ENCODE peak calls at places on chromosomes 4 and X, in nine cellular contexts. P is germinal center; U is iris pigment epithelial cell; N is transverse colon; S is neural crest cell; B is activated CD8-positive, alpha-beta memory T cell treated with anti-CD3 and anti-CD28 coated beads for 1 hour; O is fibroblast of lung; D is hepatic stellate cell; Q is ecto neural progenitor cell. Y is an unnamed sample.

GRCh38 chr4:7515390-7515902 is 80.7 kb upstream of the PSAPL1 start:
- DNase-seq in P (no peak), U (peak), N (no peak), S (no peak), B (no peak), O (peak), D (no peak), Q (no peak), Y (no peak)

GRCh38 chr4:2402053-2402452 is 16.4 kb downstream of the ZFYVE28 start:
- DNase-seq in P (no peak), U (no peak), N (peak), S (peak), B (no peak), O (no peak), D (peak), Q (peak), Y (no peak)

GRCh38 chr4:37685726-37686372 is 327 bp downstream of the RELL1 start:
- DNase-seq in P (peak), U (peak), N (peak), S (no peak), B (no peak), O (peak), D (peak), Q (no peak), Y (peak)

GRCh38 chrX:140099221-140099620 is 133.9 kb upstream of the CXorf66 start:
- DNase-seq in P (no peak), U (no peak), N (no peak), S (no peak), B (no peak), O (no peak), D (no peak), Q (no peak), Y (no peak)

GRCh38 chr4:77155631-77156345 is 1.2 kb upstream of the CCNG2 start:
- DNase-seq in P (no peak), U (no peak), N (no peak), S (no peak), B (no peak), O (no peak), D (no peak), Q (no peak), Y (no peak)

GRCh38 chr4:128516568-128516967 is 229.0 kb upstream of the PGRMC2 start:
- DNase-seq in P (no peak), U (peak), N (no peak), S (no peak), B (no peak), O (peak), D (no peak), Q (no peak), Y (peak)

GRCh38 chrX:115393271-115393670 is 103.8 kb downstream of the LUZP4 start:
- DNase-seq in P (no peak), U (peak), N (no peak), S (no peak), B (no peak), O (peak), D (no peak), Q (no peak), Y (no peak)

GRCh38 chr4:71713611-71714203 is 70.2 kb downstream of the GC start:
- DNase-seq in P (no peak), U (peak), N (no peak), S (no peak), B (no peak), O (peak), D (no peak), Q (no peak), Y (peak)

GRCh38 chr4:41213563-41214157 is 682 bp downstream of the APBB2 start:
- DNase-seq in P (peak), U (no peak), N (peak), S (peak), B (no peak), O (no peak), D (no peak), Q (no peak), Y (peak)

GRCh38 chr4:26175016-26175786 is 145.6 kb upstream of the RBPJ start:
- DNase-seq in P (no peak), U (no peak), N (no peak), S (no peak), B (no peak), O (no peak), D (no peak), Q (no peak), Y (peak)